ENCODE peak calls at places on chromosomes 5 and 9, in four cellular contexts. One of them, this sample, is unnamed. For H3K4me1, the result is how much of the 10 kb centered on the place peaks cover.

GRCh38 chr9:106718996-106719395 is 144.0 kb upstream of the ZNF462 start:
- DNase-seq in left ventricle myocardium inferior: no peak
- DNase-seq in CD8-positive, alpha-beta memory T cell: no peak
- DNase-seq in body of pancreas: no peak
- DNase-seq in this sample: no peak

GRCh38 chr5:38515648-38516047 is 40.8 kb downstream of the LIFR start:
- DNase-seq in left ventricle myocardium inferior: no peak
- DNase-seq in body of pancreas: no peak
- DNase-seq in CD8-positive, alpha-beta memory T cell: no peak
- DNase-seq in this sample: no peak

GRCh38 chr9:95584176-95584575 is 67.4 kb upstream of the PTCH1 start:
- DNase-seq in CD8-positive, alpha-beta memory T cell: no peak
- DNase-seq in body of pancreas: no peak
- DNase-seq in left ventricle myocardium inferior: no peak
- DNase-seq in this sample: no peak

GRCh38 chr5:149442563-149443182 is 63.6 kb upstream of the IL17B start:
- DNase-seq in left ventricle myocardium inferior: peak
- DNase-seq in body of pancreas: peak
- DNase-seq in CD8-positive, alpha-beta memory T cell: peak
- DNase-seq in this sample: peak

GRCh38 chr9:91786132-91786896 is 163.7 kb downstream of the ROR2 start:
- DNase-seq in left ventricle myocardium inferior: no peak
- DNase-seq in CD8-positive, alpha-beta memory T cell: no peak
- DNase-seq in body of pancreas: no peak
- DNase-seq in this sample: no peak

GRCh38 chr5:83567741-83568530 is 96.4 kb downstream of the VCAN start:
- DNase-seq in body of pancreas: no peak
- DNase-seq in CD8-positive, alpha-beta memory T cell: no peak
- DNase-seq in left ventricle myocardium inferior: no peak
- DNase-seq in this sample: no peak

GRCh38 chr9:125343518-125344284 is 82.1 kb downstream of the GAPVD1 start:
- DNase-seq in left ventricle myocardium inferior: no peak
- DNase-seq in CD8-positive, alpha-beta memory T cell: no peak
- DNase-seq in body of pancreas: no peak
- DNase-seq in this sample: no peak

GRCh38 chr5:98428806-98429205 is 344.7 kb upstream of the RGMB start:
- DNase-seq in left ventricle myocardium inferior: no peak
- DNase-seq in CD8-positive, alpha-beta memory T cell: no peak
- DNase-seq in body of pancreas: peak
- DNase-seq in this sample: no peak

GRCh38 chr5:43190755-43191603 is 1.0 kb upstream of the NIM1K start:
- DNase-seq in body of pancreas: no peak
- DNase-seq in left ventricle myocardium inferior: no peak
- DNase-seq in CD8-positive, alpha-beta memory T cell: no peak
- DNase-seq in this sample: no peak

GRCh38 chr5:113293068-113293571 is 141.7 kb downstream of the TSSK1B start:
- DNase-seq in body of pancreas: no peak
- DNase-seq in left ventricle myocardium inferior: no peak
- DNase-seq in CD8-positive, alpha-beta memory T cell: no peak
- DNase-seq in this sample: no peak

GRCh38 chr9:78775889-78776288 is 479.0 kb downstream of the PSAT1 start:
- DNase-seq in body of pancreas: no peak
- DNase-seq in left ventricle myocardium inferior: no peak
- DNase-seq in CD8-positive, alpha-beta memory T cell: no peak
- DNase-seq in this sample: no peak

GRCh38 chr9:113005777-113006176 is 6.2 kb downstream of the ZNF883 start:
- DNase-seq in left ventricle myocardium inferior: no peak
- DNase-seq in CD8-positive, alpha-beta memory T cell: no peak
- DNase-seq in body of pancreas: no peak
- DNase-seq in this sample: no peak

GRCh38 chr5:11904270-11904906 is at the start of gene CTNND2:
- DNase-seq in left ventricle myocardium inferior: no peak
- DNase-seq in body of pancreas: peak
- DNase-seq in CD8-positive, alpha-beta memory T cell: no peak
- DNase-seq in this sample: no peak

GRCh38 chr9:23492126-23493002 is 333.7 kb downstream of the ELAVL2 start:
- DNase-seq in CD8-positive, alpha-beta memory T cell: no peak
- DNase-seq in body of pancreas: no peak
- DNase-seq in left ventricle myocardium inferior: no peak
- DNase-seq in this sample: no peak

GRCh38 chr5:172887735-172888134 is 53.7 kb downstream of the ERGIC1 start:
- DNase-seq in body of pancreas: no peak
- DNase-seq in left ventricle myocardium inferior: no peak
- DNase-seq in CD8-positive, alpha-beta memory T cell: no peak
- DNase-seq in this sample: no peak

GRCh38 chr9:113568081-113568435 is 104.5 kb downstream of the RGS3 start:
- DNase-seq in body of pancreas: peak
- DNase-seq in left ventricle myocardium inferior: no peak
- DNase-seq in CD8-positive, alpha-beta memory T cell: no peak
- DNase-seq in this sample: no peak

GRCh38 chr5:138664276-138664943 is 88.8 kb upstream of the CTNNA1 start:
- DNase-seq in left ventricle myocardium inferior: no peak
- DNase-seq in body of pancreas: no peak
- DNase-seq in CD8-positive, alpha-beta memory T cell: no peak
- DNase-seq in this sample: no peak

GRCh38 chr5:134592141-134592746 is 40.4 kb downstream of the SAR1B start:
- DNase-seq in body of pancreas: no peak
- DNase-seq in CD8-positive, alpha-beta memory T cell: no peak
- DNase-seq in left ventricle myocardium inferior: no peak
- DNase-seq in this sample: no peak

GRCh38 chr9:4842213-4842612 is 49.5 kb downstream of the RCL1 start:
- DNase-seq in body of pancreas: no peak
- DNase-seq in CD8-positive, alpha-beta memory T cell: no peak
- DNase-seq in left ventricle myocardium inferior: no peak
- DNase-seq in this sample: no peak

GRCh38 chr5:76367623-76368366 is 35.3 kb upstream of the IQGAP2 start:
- DNase-seq in body of pancreas: no peak
- DNase-seq in CD8-positive, alpha-beta memory T cell: no peak
- DNase-seq in left ventricle myocardium inferior: no peak
- DNase-seq in this sample: no peak

GRCh38 chr5:83632874-83633273 is 87.8 kb downstream of the HAPLN1 start:
- DNase-seq in body of pancreas: no peak
- DNase-seq in left ventricle myocardium inferior: no peak
- DNase-seq in CD8-positive, alpha-beta memory T cell: no peak
- DNase-seq in this sample: no peak

GRCh38 chr9:105054488-105054887 is 126.5 kb upstream of the ABCA1 start:
- DNase-seq in CD8-positive, alpha-beta memory T cell: no peak
- DNase-seq in body of pancreas: peak
- DNase-seq in left ventricle myocardium inferior: no peak
- DNase-seq in this sample: no peak

GRCh38 chr5:35867998-35868397 is 11.3 kb downstream of the IL7R start:
- DNase-seq in CD8-positive, alpha-beta memory T cell: no peak
- DNase-seq in body of pancreas: no peak
- DNase-seq in left ventricle myocardium inferior: no peak
- DNase-seq in this sample: no peak

DNA sequence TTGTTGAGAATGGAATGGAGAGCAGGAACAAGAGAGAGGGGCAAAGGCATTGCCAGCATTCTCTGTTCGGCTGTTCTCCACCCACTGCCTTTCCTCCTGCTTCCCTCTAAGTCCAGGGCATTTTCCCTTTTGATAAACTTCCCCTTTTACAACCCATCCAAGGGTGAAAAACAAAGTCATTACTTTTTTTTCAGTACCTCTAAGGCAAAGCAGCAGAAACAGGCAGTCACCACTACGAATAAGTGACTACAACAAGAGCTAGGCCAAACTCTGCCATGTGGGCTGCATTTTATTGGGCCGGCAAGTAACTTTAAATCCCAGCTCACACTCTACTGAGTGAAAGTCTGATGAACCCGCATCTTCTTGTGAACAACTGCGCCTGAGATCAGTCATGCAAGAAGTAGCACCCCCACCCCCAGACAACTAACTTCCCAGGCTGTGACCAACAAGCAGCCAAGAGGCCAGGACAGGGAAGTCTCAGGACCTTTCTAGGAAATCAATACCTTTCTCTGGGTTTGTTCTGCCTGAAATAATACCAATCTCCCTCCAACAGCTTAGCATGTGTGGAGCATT is 13.1 kb downstream of the IL7R start:
- DNase-seq in left ventricle myocardium inferior: no peak
- DNase-seq in body of pancreas: no peak
- DNase-seq in CD8-positive, alpha-beta memory T cell: no peak
- DNase-seq in this sample: no peak
- H3K4me1 ChIP-seq in left ventricle myocardium inferior: under half
- H3K4me1 ChIP-seq in body of pancreas: under half
- H3K4me1 ChIP-seq in CD8-positive, alpha-beta memory T cell: half or more
- H3K4me1 ChIP-seq in this sample: under half

GRCh38 chr9:137267933-137268355 is 9.6 kb upstream of the TOR4A start:
- DNase-seq in body of pancreas: no peak
- DNase-seq in left ventricle myocardium inferior: no peak
- DNase-seq in CD8-positive, alpha-beta memory T cell: no peak
- DNase-seq in this sample: no peak

GRCh38 chr9:137269231-137269772 is 8.2 kb upstream of the TOR4A start:
- DNase-seq in left ventricle myocardium inferior: no peak
- DNase-seq in body of pancreas: peak
- DNase-seq in CD8-positive, alpha-beta memory T cell: no peak
- DNase-seq in this sample: peak

GRCh38 chr9:137270929-137271695 is 6.4 kb upstream of the TOR4A start:
- DNase-seq in body of pancreas: no peak
- DNase-seq in left ventricle myocardium inferior: no peak
- DNase-seq in CD8-positive, alpha-beta memory T cell: peak
- DNase-seq in this sample: no peak

GRCh38 chr9:137266589-137267453 is 10.7 kb upstream of the TOR4A start:
- DNase-seq in body of pancreas: no peak
- DNase-seq in CD8-positive, alpha-beta memory T cell: no peak
- DNase-seq in left ventricle myocardium inferior: no peak
- DNase-seq in this sample: peak

DNA sequence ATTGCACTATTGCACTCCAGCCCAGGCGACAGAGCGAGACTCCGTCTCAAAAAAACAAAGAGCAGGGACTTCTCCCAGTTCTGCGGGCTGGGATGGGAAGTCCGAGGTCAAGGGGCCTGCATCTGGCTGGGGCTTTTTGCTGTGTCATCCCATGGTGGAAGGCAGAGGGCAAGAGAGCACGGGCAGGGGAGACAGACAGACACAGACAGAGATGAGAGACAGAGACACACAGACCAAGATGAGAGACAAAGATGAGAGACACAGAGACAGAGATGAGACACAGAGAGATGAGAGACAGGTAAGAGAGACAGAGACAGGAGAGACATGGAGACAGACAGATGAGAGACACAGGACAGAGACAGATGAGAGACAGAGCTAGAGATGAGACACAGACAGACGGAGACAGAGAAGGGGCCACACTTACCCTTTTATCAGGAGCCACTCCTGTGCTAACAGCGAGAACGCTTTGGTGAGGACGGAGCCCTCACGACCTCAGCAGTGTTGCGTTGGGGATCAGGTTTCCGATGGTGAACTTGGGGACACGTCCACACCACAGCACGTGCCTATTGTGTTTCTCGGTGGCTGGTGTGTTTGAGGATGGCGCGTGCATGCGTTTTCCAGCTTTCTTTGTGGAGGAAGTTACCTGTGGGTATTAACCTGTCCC is 8.9 kb upstream of the TOR4A start:
- DNase-seq in CD8-positive, alpha-beta memory T cell: no peak
- DNase-seq in body of pancreas: no peak
- DNase-seq in left ventricle myocardium inferior: no peak
- DNase-seq in this sample: no peak
- H3K4me1 ChIP-seq in CD8-positive, alpha-beta memory T cell: under half
- H3K4me1 ChIP-seq in body of pancreas: under half
- H3K4me1 ChIP-seq in left ventricle myocardium inferior: half or more
- H3K4me1 ChIP-seq in this sample: under half

GRCh38 chr9:111902396-111903147 is 6.0 kb downstream of the UGCG start:
- DNase-seq in body of pancreas: no peak
- DNase-seq in CD8-positive, alpha-beta memory T cell: no peak
- DNase-seq in left ventricle myocardium inferior: no peak
- DNase-seq in this sample: no peak

GRCh38 chr9:111909444-111909843 is 12.8 kb downstream of the UGCG start:
- DNase-seq in left ventricle myocardium inferior: no peak
- DNase-seq in CD8-positive, alpha-beta memory T cell: no peak
- DNase-seq in body of pancreas: no peak
- DNase-seq in this sample: no peak

GRCh38 chr9:111903996-111904395 is 7.4 kb downstream of the UGCG start:
- DNase-seq in CD8-positive, alpha-beta memory T cell: no peak
- DNase-seq in left ventricle myocardium inferior: no peak
- DNase-seq in body of pancreas: no peak
- DNase-seq in this sample: no peak

GRCh38 chr9:111900934-111901612 is 4.5 kb downstream of the UGCG start:
- DNase-seq in body of pancreas: no peak
- DNase-seq in CD8-positive, alpha-beta memory T cell: no peak
- DNase-seq in left ventricle myocardium inferior: no peak
- DNase-seq in this sample: no peak

DNA sequence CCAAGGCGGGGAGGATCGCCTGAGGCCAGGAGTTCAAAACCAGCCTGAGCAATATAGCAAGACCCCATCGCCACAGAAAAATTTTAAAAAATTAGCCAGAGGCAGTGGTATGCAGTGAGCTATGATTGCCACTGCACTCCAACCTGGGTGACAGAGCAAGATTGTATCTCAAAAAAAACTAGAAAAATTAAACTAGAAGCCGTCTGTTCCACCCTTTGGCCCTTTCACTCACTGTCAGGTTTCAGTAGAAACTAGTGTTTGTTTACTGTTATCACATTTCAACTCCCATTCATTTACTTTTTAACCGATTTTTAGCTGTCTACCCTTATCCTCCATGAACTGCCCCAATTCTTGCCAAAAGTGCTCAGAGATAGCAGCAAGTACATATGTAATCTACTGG is 8.3 kb downstream of the UGCG start:
- DNase-seq in left ventricle myocardium inferior: no peak
- DNase-seq in body of pancreas: no peak
- DNase-seq in CD8-positive, alpha-beta memory T cell: no peak
- DNase-seq in this sample: no peak
- H3K4me1 ChIP-seq in left ventricle myocardium inferior: half or more
- H3K4me1 ChIP-seq in body of pancreas: half or more
- H3K4me1 ChIP-seq in CD8-positive, alpha-beta memory T cell: half or more
- H3K4me1 ChIP-seq in this sample: under half

DNA sequence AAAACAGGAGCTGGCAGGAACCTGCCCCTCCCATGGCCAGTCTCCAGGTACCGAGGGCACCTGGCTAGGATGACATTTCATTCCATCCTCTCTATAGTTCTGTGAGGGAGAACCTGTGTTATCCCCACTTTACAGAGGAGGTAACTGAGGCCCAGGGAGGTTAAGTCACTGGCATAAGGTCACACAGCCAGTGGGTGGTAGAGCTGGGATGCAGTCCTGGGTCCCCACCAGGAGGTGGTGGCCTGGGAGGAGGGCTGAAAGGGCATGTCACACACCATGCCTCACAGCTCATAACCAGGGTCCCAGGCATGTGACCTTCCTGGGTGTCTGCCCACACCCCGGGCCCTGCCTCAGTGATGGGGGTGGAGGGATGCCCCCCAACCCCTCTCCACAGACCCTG is 77.8 kb upstream of the STXBP1 start:
- DNase-seq in body of pancreas: no peak
- DNase-seq in CD8-positive, alpha-beta memory T cell: no peak
- DNase-seq in left ventricle myocardium inferior: no peak
- DNase-seq in this sample: no peak
- H3K4me1 ChIP-seq in body of pancreas: half or more
- H3K4me1 ChIP-seq in CD8-positive, alpha-beta memory T cell: under half
- H3K4me1 ChIP-seq in left ventricle myocardium inferior: half or more
- H3K4me1 ChIP-seq in this sample: under half

This sample was measured in psoas muscle.